ENCODE peak calls at places on chromosomes 11 and 22, in nine cellular contexts. One of them, this sample, is unnamed.

GRCh38 chr22:36026741-36027140 is 1.9 kb downstream of the RBFOX2 start:
- DNase-seq in stimulated activated CD4-positive, alpha-beta T cell treated with anti-CD3 and anti-CD28 coated beads, Interleukin-2, amount 100 ng/mL, for 48 hours: no peak
- DNase-seq in HTR-8/SVneo: no peak
- DNase-seq in choroid plexus epithelial cell: peak
- DNase-seq in lower lobe of right lung: no peak
- DNase-seq in mucosa of descending colon: no peak
- DNase-seq in HFF-Myc: no peak
- DNase-seq in Daoy: peak
- DNase-seq in fibroblast of pulmonary artery: peak
- DNase-seq in this sample: peak

GRCh38 chr22:17369553-17370035 is 334 bp downstream of the CECR2 start:
- DNase-seq in mucosa of descending colon: peak
- DNase-seq in HTR-8/SVneo: no peak
- DNase-seq in fibroblast of pulmonary artery: peak
- DNase-seq in HFF-Myc: no peak
- DNase-seq in stimulated activated CD4-positive, alpha-beta T cell treated with anti-CD3 and anti-CD28 coated beads, Interleukin-2, amount 100 ng/mL, for 48 hours: no peak
- DNase-seq in lower lobe of right lung: peak
- DNase-seq in Daoy: peak
- DNase-seq in choroid plexus epithelial cell: peak
- DNase-seq in this sample: no peak

GRCh38 chr22:38180841-38181452 is 683 bp downstream of the PLA2G6 start:
- DNase-seq in fibroblast of pulmonary artery: peak
- DNase-seq in choroid plexus epithelial cell: no peak
- DNase-seq in lower lobe of right lung: peak
- DNase-seq in HTR-8/SVneo: no peak
- DNase-seq in mucosa of descending colon: peak
- DNase-seq in Daoy: peak
- DNase-seq in HFF-Myc: no peak
- DNase-seq in stimulated activated CD4-positive, alpha-beta T cell treated with anti-CD3 and anti-CD28 coated beads, Interleukin-2, amount 100 ng/mL, for 48 hours: no peak
- DNase-seq in this sample: peak

GRCh38 chr22:43131773-43132501 is 11.3 kb downstream of the MCAT start:
- DNase-seq in HTR-8/SVneo: no peak
- DNase-seq in Daoy: no peak
- DNase-seq in HFF-Myc: no peak
- DNase-seq in choroid plexus epithelial cell: no peak
- DNase-seq in mucosa of descending colon: no peak
- DNase-seq in lower lobe of right lung: no peak
- DNase-seq in fibroblast of pulmonary artery: no peak
- DNase-seq in stimulated activated CD4-positive, alpha-beta T cell treated with anti-CD3 and anti-CD28 coated beads, Interleukin-2, amount 100 ng/mL, for 48 hours: no peak
- DNase-seq in this sample: no peak

GRCh38 chr11:116610190-116610589 is 162.6 kb downstream of the BUD13 start:
- DNase-seq in choroid plexus epithelial cell: no peak
- DNase-seq in lower lobe of right lung: no peak
- DNase-seq in HFF-Myc: no peak
- DNase-seq in fibroblast of pulmonary artery: no peak
- DNase-seq in HTR-8/SVneo: no peak
- DNase-seq in mucosa of descending colon: no peak
- DNase-seq in stimulated activated CD4-positive, alpha-beta T cell treated with anti-CD3 and anti-CD28 coated beads, Interleukin-2, amount 100 ng/mL, for 48 hours: no peak
- DNase-seq in Daoy: no peak
- DNase-seq in this sample: no peak

GRCh38 chr22:38944653-38945052 is 12.8 kb upstream of the APOBEC3A start:
- DNase-seq in lower lobe of right lung: no peak
- DNase-seq in HTR-8/SVneo: no peak
- DNase-seq in Daoy: no peak
- DNase-seq in choroid plexus epithelial cell: no peak
- DNase-seq in fibroblast of pulmonary artery: no peak
- DNase-seq in mucosa of descending colon: peak
- DNase-seq in stimulated activated CD4-positive, alpha-beta T cell treated with anti-CD3 and anti-CD28 coated beads, Interleukin-2, amount 100 ng/mL, for 48 hours: no peak
- DNase-seq in HFF-Myc: no peak
- DNase-seq in this sample: no peak

GRCh38 chr11:12862761-12863469 is 146.2 kb upstream of the RASSF10 start:
- DNase-seq in lower lobe of right lung: no peak
- DNase-seq in HFF-Myc: peak
- DNase-seq in stimulated activated CD4-positive, alpha-beta T cell treated with anti-CD3 and anti-CD28 coated beads, Interleukin-2, amount 100 ng/mL, for 48 hours: no peak
- DNase-seq in choroid plexus epithelial cell: peak
- DNase-seq in fibroblast of pulmonary artery: peak
- DNase-seq in HTR-8/SVneo: peak
- DNase-seq in Daoy: peak
- DNase-seq in mucosa of descending colon: peak
- DNase-seq in this sample: no peak

GRCh38 chr11:2534131-2534956 is 89.5 kb downstream of the KCNQ1 start:
- DNase-seq in HFF-Myc: no peak
- DNase-seq in mucosa of descending colon: peak
- DNase-seq in fibroblast of pulmonary artery: no peak
- DNase-seq in choroid plexus epithelial cell: peak
- DNase-seq in HTR-8/SVneo: no peak
- DNase-seq in stimulated activated CD4-positive, alpha-beta T cell treated with anti-CD3 and anti-CD28 coated beads, Interleukin-2, amount 100 ng/mL, for 48 hours: no peak
- DNase-seq in Daoy: peak
- DNase-seq in lower lobe of right lung: no peak
- DNase-seq in this sample: peak

GRCh38 chr11:108758458-108758857 is 93.6 kb downstream of the DDX10 start:
- DNase-seq in lower lobe of right lung: no peak
- DNase-seq in mucosa of descending colon: no peak
- DNase-seq in fibroblast of pulmonary artery: peak
- DNase-seq in choroid plexus epithelial cell: no peak
- DNase-seq in stimulated activated CD4-positive, alpha-beta T cell treated with anti-CD3 and anti-CD28 coated beads, Interleukin-2, amount 100 ng/mL, for 48 hours: no peak
- DNase-seq in HFF-Myc: no peak
- DNase-seq in Daoy: no peak
- DNase-seq in HTR-8/SVneo: no peak
- DNase-seq in this sample: no peak

GRCh38 chr11:73999581-74000306 is 9.1 kb downstream of the UCP3 start:
- DNase-seq in lower lobe of right lung: no peak
- DNase-seq in mucosa of descending colon: no peak
- DNase-seq in HTR-8/SVneo: no peak
- DNase-seq in stimulated activated CD4-positive, alpha-beta T cell treated with anti-CD3 and anti-CD28 coated beads, Interleukin-2, amount 100 ng/mL, for 48 hours: no peak
- DNase-seq in choroid plexus epithelial cell: no peak
- DNase-seq in HFF-Myc: no peak
- DNase-seq in Daoy: no peak
- DNase-seq in fibroblast of pulmonary artery: no peak
- DNase-seq in this sample: peak

GRCh38 chr11:68309621-68310185 is 2.7 kb upstream of the LRP5 start:
- DNase-seq in choroid plexus epithelial cell: no peak
- DNase-seq in HFF-Myc: no peak
- DNase-seq in fibroblast of pulmonary artery: no peak
- DNase-seq in lower lobe of right lung: peak
- DNase-seq in stimulated activated CD4-positive, alpha-beta T cell treated with anti-CD3 and anti-CD28 coated beads, Interleukin-2, amount 100 ng/mL, for 48 hours: no peak
- DNase-seq in HTR-8/SVneo: no peak
- DNase-seq in mucosa of descending colon: peak
- DNase-seq in Daoy: no peak
- DNase-seq in this sample: no peak

GRCh38 chr11:48050304-48050703 is 69.9 kb downstream of the PTPRJ start:
- DNase-seq in stimulated activated CD4-positive, alpha-beta T cell treated with anti-CD3 and anti-CD28 coated beads, Interleukin-2, amount 100 ng/mL, for 48 hours: no peak
- DNase-seq in Daoy: no peak
- DNase-seq in HTR-8/SVneo: no peak
- DNase-seq in lower lobe of right lung: no peak
- DNase-seq in choroid plexus epithelial cell: no peak
- DNase-seq in fibroblast of pulmonary artery: no peak
- DNase-seq in mucosa of descending colon: no peak
- DNase-seq in HFF-Myc: no peak
- DNase-seq in this sample: no peak

GRCh38 chr11:123481647-123482046 is 51.6 kb downstream of the GRAMD1B start:
- DNase-seq in fibroblast of pulmonary artery: no peak
- DNase-seq in HTR-8/SVneo: no peak
- DNase-seq in Daoy: no peak
- DNase-seq in lower lobe of right lung: no peak
- DNase-seq in mucosa of descending colon: no peak
- DNase-seq in stimulated activated CD4-positive, alpha-beta T cell treated with anti-CD3 and anti-CD28 coated beads, Interleukin-2, amount 100 ng/mL, for 48 hours: no peak
- DNase-seq in choroid plexus epithelial cell: no peak
- DNase-seq in HFF-Myc: no peak
- DNase-seq in this sample: no peak

GRCh38 chr11:19072464-19072863 is 11.9 kb upstream of the MRGPRX2 start:
- DNase-seq in stimulated activated CD4-positive, alpha-beta T cell treated with anti-CD3 and anti-CD28 coated beads, Interleukin-2, amount 100 ng/mL, for 48 hours: no peak
- DNase-seq in Daoy: no peak
- DNase-seq in HFF-Myc: no peak
- DNase-seq in HTR-8/SVneo: no peak
- DNase-seq in mucosa of descending colon: peak
- DNase-seq in lower lobe of right lung: peak
- DNase-seq in fibroblast of pulmonary artery: no peak
- DNase-seq in choroid plexus epithelial cell: no peak
- DNase-seq in this sample: peak

GRCh38 chr11:22192289-22192641 is 620 bp upstream of the ANO5 start:
- DNase-seq in HTR-8/SVneo: peak
- DNase-seq in HFF-Myc: no peak
- DNase-seq in stimulated activated CD4-positive, alpha-beta T cell treated with anti-CD3 and anti-CD28 coated beads, Interleukin-2, amount 100 ng/mL, for 48 hours: no peak
- DNase-seq in fibroblast of pulmonary artery: no peak
- DNase-seq in Daoy: peak
- DNase-seq in mucosa of descending colon: peak
- DNase-seq in choroid plexus epithelial cell: no peak
- DNase-seq in lower lobe of right lung: no peak
- DNase-seq in this sample: no peak

GRCh38 chr22:39927544-39927943 is 26.7 kb downstream of the GRAP2 start:
- DNase-seq in mucosa of descending colon: no peak
- DNase-seq in HTR-8/SVneo: no peak
- DNase-seq in lower lobe of right lung: no peak
- DNase-seq in fibroblast of pulmonary artery: no peak
- DNase-seq in choroid plexus epithelial cell: no peak
- DNase-seq in Daoy: no peak
- DNase-seq in stimulated activated CD4-positive, alpha-beta T cell treated with anti-CD3 and anti-CD28 coated beads, Interleukin-2, amount 100 ng/mL, for 48 hours: no peak
- DNase-seq in HFF-Myc: no peak
- DNase-seq in this sample: no peak

GRCh38 chr22:36619797-36620390 is 83.7 kb downstream of the CACNG2 start:
- DNase-seq in fibroblast of pulmonary artery: no peak
- DNase-seq in HFF-Myc: no peak
- DNase-seq in mucosa of descending colon: no peak
- DNase-seq in choroid plexus epithelial cell: no peak
- DNase-seq in HTR-8/SVneo: no peak
- DNase-seq in lower lobe of right lung: no peak
- DNase-seq in stimulated activated CD4-positive, alpha-beta T cell treated with anti-CD3 and anti-CD28 coated beads, Interleukin-2, amount 100 ng/mL, for 48 hours: no peak
- DNase-seq in Daoy: no peak
- DNase-seq in this sample: no peak

This sample was measured in PC-9.